ENCODE peak calls at places on chromosomes 13 and 19, in seven cellular contexts. L is brain microvascular endothelial cell, P is astrocyte, Y is endodermal cell, F is transverse colon, H is SK-N-SH, X is uterus. J is an unnamed sample. For H3K36me3, the result is how much of the 10 kb centered on the place peaks cover.

GRCh38 chr13:99600318-99600717 is 99.0 kb downstream of the TM9SF2 start:
- DNase-seq in H (peak), P (no peak), L (no peak), X (no peak), Y (peak), F (no peak), J (no peak)

GRCh38 chr13:95745752-95746151 is 68.8 kb downstream of the DNAJC3 start:
- DNase-seq in Y (no peak), X (no peak), H (no peak), L (no peak), F (no peak), P (no peak), J (no peak)

GRCh38 chr13:93689333-93689732 is 462.7 kb downstream of the GPC6 start:
- DNase-seq in X (no peak), P (peak), H (no peak), Y (no peak), F (no peak), L (no peak), J (no peak)

GRCh38 chr19:31317542-31317941 is 31.7 kb downstream of the TSHZ3 start:
- DNase-seq in H (no peak), P (no peak), F (no peak), X (no peak), L (no peak), Y (peak), J (no peak)

GRCh38 chr13:114044486-114044885 is 70.6 kb upstream of the C13orf46 start:
- DNase-seq in Y (no peak), L (no peak), F (no peak), H (no peak), P (peak), X (peak), J (no peak)

GRCh38 chr19:3358919-3359849 is 7.2 kb upstream of the NFIC start:
- DNase-seq in Y (no peak), L (no peak), H (peak), X (peak), F (peak), P (no peak), J (peak)

GRCh38 chr19:36489920-36490415 is 607 bp upstream of the ZNF566 start:
- DNase-seq in L (peak), F (peak), P (peak), Y (peak), H (peak), X (peak), J (peak)

GRCh38 chr19:45403781-45404556 is 900 bp downstream of the PPP1R13L start:
- DNase-seq in X (no peak), F (peak), H (peak), P (no peak), L (peak), Y (peak), J (peak)

GRCh38 chr19:2469102-2469914 is 6.6 kb upstream of the GADD45B start:
- DNase-seq in P (peak), H (no peak), Y (peak), X (no peak), L (peak), F (no peak), J (no peak)

GRCh38 chr13:45278096-45278645 is 62.8 kb downstream of the TPT1 start:
- DNase-seq in Y (no peak), F (no peak), L (no peak), H (no peak), X (no peak), P (peak), J (no peak)

GRCh38 chr13:94129490-94129894 is 350.0 kb downstream of the DCT start:
- DNase-seq in Y (no peak), F (no peak), L (no peak), X (no peak), H (no peak), P (no peak), J (no peak)

GRCh38 chr13:74246398-74246975 is 112.3 kb upstream of the KLF12 start:
- DNase-seq in Y (no peak), L (peak), P (peak), F (no peak), X (no peak), H (no peak), J (no peak)

GRCh38 chr13:100336795-100337516 is 248.1 kb downstream of the PCCA start:
- DNase-seq in P (no peak), F (no peak), H (no peak), L (no peak), X (no peak), Y (peak), J (no peak)

GRCh38 chr19:55546822-55547614 is 1.7 kb upstream of the SBK3 start:
- DNase-seq in Y (no peak), X (peak), L (peak), H (no peak), P (peak), F (peak), J (peak)

GRCh38 chr13:97528518-97528917 is 94.5 kb downstream of the RAP2A start:
- DNase-seq in Y (no peak), H (no peak), P (no peak), L (no peak), F (no peak), X (no peak), J (no peak)

GRCh38 chr19:10625003-10625761 is at the start of gene SLC44A2:
- DNase-seq in F (peak), L (peak), X (peak), Y (peak), P (peak), H (peak), J (peak)

GRCh38 chr13:96700657-96701056 is 293.6 kb downstream of the OXGR1 start:
- DNase-seq in H (peak), Y (no peak), P (no peak), X (no peak), L (no peak), F (no peak), J (no peak)

GRCh38 chr13:25292301-25292700 is 5.0 kb upstream of the MTMR6 start:
- DNase-seq in H (peak), F (no peak), Y (no peak), P (peak), L (peak), X (no peak), J (no peak)

GRCh38 chr19:29855087-29855486 is 43.3 kb downstream of the CCNE1 start:
- DNase-seq in H (no peak), Y (peak), P (no peak), X (no peak), L (no peak), F (no peak), J (no peak)

GRCh38 chr19:4183967-4184717 is 1.7 kb downstream of the ANKRD24 start:
- DNase-seq in L (no peak), F (no peak), X (no peak), P (no peak), Y (peak), H (no peak), J (no peak)

GRCh38 chr19:33382006-33382405 is 8.5 kb downstream of the CEBPG start:
- DNase-seq in Y (no peak), H (no peak), P (no peak), L (no peak), F (no peak), X (no peak), J (no peak)

GRCh38 chr19:15544970-15545369 is 36.6 kb downstream of the CYP4F22 start:
- DNase-seq in P (no peak), H (no peak), Y (no peak), F (no peak), X (no peak), L (no peak), J (no peak)
- H3K36me3 ChIP-seq in P (under half), H (under half), Y (under half), F (under half), X (under half), L (under half), J (under half)

DNA sequence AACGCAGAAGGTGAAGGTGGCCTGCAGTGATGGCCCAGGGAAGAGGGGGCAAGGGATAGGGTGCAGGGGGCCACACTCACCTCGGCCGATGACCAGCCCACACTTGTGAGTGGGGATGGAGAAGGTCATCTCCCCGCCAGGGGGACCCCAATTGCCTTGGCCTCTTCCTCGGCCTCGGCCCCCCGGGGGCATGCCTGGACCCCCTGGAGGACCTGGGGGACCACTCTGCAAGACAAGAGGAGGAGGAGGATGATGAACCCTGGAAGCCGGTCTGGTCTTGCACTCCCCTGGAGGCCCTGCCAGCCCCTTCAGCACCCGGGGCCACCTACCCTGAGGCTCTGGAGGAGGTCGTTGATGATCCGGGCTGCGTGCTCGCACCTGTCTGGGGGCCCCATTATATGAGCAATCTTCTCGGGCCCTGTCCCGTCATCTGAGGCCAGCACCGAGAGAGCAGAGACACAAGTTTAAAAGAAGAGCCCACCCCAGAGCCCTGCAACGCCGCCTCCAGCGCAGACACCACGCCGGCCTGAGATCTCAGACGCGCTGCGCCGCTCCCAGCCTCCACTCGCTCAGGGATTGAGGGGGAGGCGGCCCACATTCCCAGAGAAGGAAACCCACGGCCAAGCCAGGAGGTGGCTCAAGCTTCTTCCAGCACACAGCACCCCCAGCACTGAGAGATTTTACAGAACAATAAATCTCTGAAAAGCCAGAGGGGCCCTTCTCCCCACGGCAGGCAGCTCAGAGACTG is 7.8 kb downstream of the KHSRP start:
- DNase-seq in P (no peak), H (peak), Y (no peak), F (no peak), L (no peak), X (no peak), J (no peak)
- H3K36me3 ChIP-seq in P (under half), H (under half), Y (half or more), F (under half), L (half or more), X (under half), J (under half)

DNA sequence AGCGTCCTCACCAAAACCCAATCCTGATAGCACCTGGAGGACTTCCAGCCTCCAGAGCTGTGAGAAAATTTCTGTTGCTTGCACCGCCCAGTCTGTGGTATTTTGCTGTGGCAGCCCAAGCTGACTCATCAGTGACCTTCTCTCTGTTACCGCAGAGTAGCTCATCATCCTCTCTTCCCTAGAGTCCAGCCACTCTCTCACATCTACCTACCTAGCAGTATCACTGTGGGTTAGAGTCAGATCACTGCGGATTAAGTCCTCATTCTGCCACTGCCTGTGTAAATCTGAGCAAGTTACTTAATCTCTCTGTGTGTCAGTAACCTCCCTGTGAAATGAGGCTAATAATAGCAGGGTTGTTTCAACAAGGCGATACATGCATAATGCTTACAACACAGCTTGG is 40.3 kb upstream of the USPL1 start:
- DNase-seq in H (no peak), L (peak), P (peak), X (no peak), Y (no peak), F (peak), J (no peak)
- H3K36me3 ChIP-seq in H (under half), L (under half), P (under half), X (under half), Y (under half), F (under half), J (under half)

GRCh38 chr19:48385461-48386087 is 5.8 kb downstream of the KDELR1 start:
- DNase-seq in L (no peak), H (no peak), X (no peak), Y (no peak), F (peak), P (no peak), J (peak)
- H3K36me3 ChIP-seq in L (half or more), H (half or more), X (under half), Y (half or more), F (under half), P (under half), J (under half)

DNA sequence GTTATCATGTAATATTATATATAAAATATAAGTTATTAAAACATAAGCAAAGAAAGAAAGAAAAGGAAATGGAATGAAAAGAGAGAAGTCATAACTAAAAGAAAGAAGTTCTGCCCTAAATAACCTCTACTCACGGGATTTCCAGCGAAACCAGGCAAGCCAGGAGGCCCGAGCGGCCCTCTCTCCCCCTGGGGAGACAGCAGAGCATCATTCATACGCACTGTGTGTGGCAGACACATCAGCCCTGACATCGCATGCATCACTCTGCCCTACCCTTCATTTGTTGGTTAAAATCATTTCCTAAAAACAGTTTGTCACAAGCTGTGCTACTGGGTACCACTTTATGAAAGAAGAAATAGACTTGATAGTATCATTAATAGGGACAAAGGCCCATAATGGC is 95.2 kb downstream of the COL4A1 start:
- DNase-seq in F (no peak), P (no peak), L (no peak), X (no peak), H (no peak), Y (no peak), J (no peak)
- H3K36me3 ChIP-seq in F (under half), P (half or more), L (half or more), X (under half), H (half or more), Y (half or more), J (under half)

DNA sequence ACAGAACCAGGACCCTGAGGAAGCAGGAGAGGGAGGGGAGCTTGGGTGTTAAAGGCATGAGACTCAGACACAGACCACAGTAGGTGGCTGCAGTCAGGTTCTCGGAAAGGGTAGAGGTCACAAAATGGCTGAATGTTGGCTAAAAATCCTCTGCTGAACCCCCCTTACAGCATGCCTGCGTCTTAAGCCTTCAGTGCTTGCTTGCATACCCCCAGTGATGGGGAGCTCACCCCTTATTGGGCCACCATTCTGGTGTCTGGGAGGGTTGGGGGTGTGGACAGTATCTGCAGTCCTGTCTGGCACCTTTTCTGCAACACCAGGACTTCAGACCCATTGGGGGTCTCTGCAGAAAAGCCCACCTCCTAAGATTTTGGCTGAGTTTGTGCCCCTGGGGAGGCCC is 14.2 kb upstream of the B3GNT3 start:
- DNase-seq in F (no peak), H (no peak), P (no peak), Y (no peak), L (no peak), X (no peak), J (no peak)
- H3K36me3 ChIP-seq in F (under half), H (under half), P (under half), Y (under half), L (under half), X (under half), J (under half)

DNA sequence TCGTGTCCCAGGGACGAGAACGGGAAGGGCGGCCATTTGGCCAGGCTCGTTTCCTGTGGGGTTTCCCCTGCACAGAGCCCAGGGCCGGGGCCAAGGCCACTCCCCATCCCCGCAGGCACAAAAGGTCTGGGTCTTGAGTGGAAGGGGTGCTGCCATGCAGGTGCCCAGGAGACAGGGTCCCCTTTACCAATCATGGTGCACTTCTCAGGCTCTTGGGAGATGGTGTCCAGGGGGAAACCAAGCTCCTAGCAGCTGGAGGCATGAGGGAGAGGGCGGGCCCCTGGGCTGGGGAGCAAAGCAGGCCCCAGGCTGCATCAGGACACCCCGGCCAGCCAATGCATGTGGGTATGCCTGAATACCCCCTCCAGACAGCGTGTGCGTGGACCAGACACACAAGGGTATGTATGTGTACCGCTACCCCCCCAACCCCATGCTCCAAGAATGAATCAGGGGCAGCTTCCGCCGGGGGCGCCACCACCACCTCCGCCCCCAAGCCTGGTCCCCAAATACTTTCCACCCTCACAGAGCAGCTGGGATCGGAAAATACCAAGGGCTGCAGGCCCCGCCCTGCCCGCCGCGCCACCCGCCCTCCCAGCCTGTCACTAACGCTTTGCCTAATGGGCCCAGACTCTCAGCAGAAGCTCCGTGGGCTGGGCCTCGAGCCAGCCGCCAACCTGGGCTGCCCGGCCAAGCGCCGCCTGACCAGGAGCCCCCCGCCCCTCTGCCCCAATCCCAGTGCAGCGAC is 37.6 kb upstream of the NANOS3 start:
- DNase-seq in P (peak), F (peak), L (no peak), H (peak), X (peak), Y (peak), J (peak)
- H3K36me3 ChIP-seq in P (under half), F (under half), L (half or more), H (half or more), X (under half), Y (under half), J (under half)

GRCh38 chr13:27257233-27257568 is 5.8 kb downstream of the RPL21 start:
- DNase-seq in L (no peak), P (no peak), Y (no peak), H (no peak), X (no peak), F (no peak), J (no peak)
- H3K36me3 ChIP-seq in L (half or more), P (under half), Y (half or more), H (half or more), X (under half), F (under half), J (under half)

DNA sequence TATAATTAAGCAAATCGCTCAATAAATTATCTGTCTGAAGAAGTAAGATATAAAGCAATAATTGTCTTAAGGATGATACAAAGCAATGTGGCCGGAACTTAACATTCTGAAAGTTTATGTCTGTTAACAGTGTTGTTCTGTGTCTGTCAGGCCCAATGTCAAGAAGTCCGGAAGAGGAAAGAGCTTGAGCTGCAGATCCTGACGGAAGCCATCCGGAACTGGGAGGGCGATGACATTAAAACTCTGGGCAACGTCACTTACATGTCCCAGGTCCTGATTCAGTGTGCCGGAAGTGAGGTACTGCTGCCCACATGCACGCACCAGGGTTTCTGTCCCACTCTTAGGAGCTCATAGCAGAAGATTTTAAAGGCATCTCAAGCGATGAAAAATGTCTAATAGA is 45.1 kb upstream of the TEX29 start:
- DNase-seq in Y (peak), X (no peak), F (no peak), L (no peak), P (no peak), H (no peak), J (no peak)
- H3K36me3 ChIP-seq in Y (half or more), X (under half), F (under half), L (under half), P (under half), H (under half), J (under half)

J was measured in mucosa of descending colon.